ENCODE peak calls at places on chromosomes 5 and 9, in eight cellular contexts. G is HepG2, W is A549, Y is HL-60, F is HCT116, T is GM12878, Q is GM23338, H is K562. N is an unnamed sample.

GRCh38 chr5:9498541-9499497 is 47.1 kb downstream of the SEMA5A start:
- DNase-seq in Y (no peak), Q (peak), F (no peak), W (peak), T (no peak), G (peak), H (peak), N (no peak)

GRCh38 chr5:3394877-3395599 is 200.6 kb upstream of the IRX1 start:
- DNase-seq in H (no peak), F (no peak), G (no peak), W (no peak), T (no peak), Q (no peak), Y (no peak), N (no peak)

GRCh38 chr9:31137850-31138160 is 1246.6 kb upstream of the ACO1 start:
- DNase-seq in T (no peak), F (no peak), Q (no peak), W (no peak), H (no peak), Y (no peak), G (no peak), N (no peak)

GRCh38 chr9:97747201-97747965 is 50.2 kb upstream of the XPA start:
- DNase-seq in T (no peak), H (no peak), W (no peak), Q (peak), G (no peak), Y (no peak), F (no peak), N (no peak)

GRCh38 chr5:124883686-124884085 is 137.2 kb upstream of the ZNF608 start:
- DNase-seq in G (no peak), T (no peak), W (no peak), H (no peak), F (no peak), Y (no peak), Q (no peak), N (no peak)

GRCh38 chr9:137323531-137324331 is 21.7 kb upstream of the NRARP start:
- DNase-seq in W (no peak), F (no peak), Q (no peak), H (no peak), Y (no peak), T (no peak), G (no peak), N (no peak)

GRCh38 chr5:9513825-9514224 is 32.0 kb downstream of the SEMA5A start:
- DNase-seq in G (no peak), F (no peak), Y (no peak), H (no peak), T (no peak), W (no peak), Q (peak), N (no peak)

GRCh38 chr5:135877570-135878155 is 18.0 kb downstream of the IL9 start:
- DNase-seq in W (no peak), H (no peak), F (no peak), Y (no peak), G (no peak), T (no peak), Q (no peak), N (no peak)

GRCh38 chr9:13109781-13110180 is 169.7 kb downstream of the MPDZ start:
- DNase-seq in H (no peak), W (no peak), G (no peak), T (no peak), Q (no peak), F (no peak), Y (no peak), N (no peak)

GRCh38 chr9:33165263-33166151 is 1.6 kb downstream of the B4GALT1 start:
- DNase-seq in T (peak), Q (no peak), Y (peak), G (peak), H (peak), W (peak), F (no peak), N (no peak)

GRCh38 chr5:129003232-129003631 is 37.9 kb downstream of the SLC27A6 start:
- DNase-seq in G (no peak), Y (no peak), T (no peak), F (no peak), W (no peak), Q (peak), H (no peak), N (no peak)

GRCh38 chr5:146079695-146080361 is 25.5 kb downstream of the PLAC8L1 start:
- DNase-seq in W (no peak), T (peak), Y (peak), Q (no peak), G (no peak), F (peak), H (no peak), N (no peak)

GRCh38 chr9:135757356-135757755 is 55.4 kb downstream of the KCNT1 start:
- DNase-seq in T (no peak), H (no peak), Q (no peak), F (no peak), Y (no peak), W (no peak), G (no peak), N (no peak)

GRCh38 chr5:72268753-72269410 is 51.2 kb downstream of the MRPS27 start:
- DNase-seq in W (peak), F (peak), T (no peak), H (peak), Q (peak), G (peak), Y (no peak), N (no peak)

GRCh38 chr9:123401879-123402513 is 46.0 kb downstream of the CRB2 start:
- DNase-seq in G (peak), T (no peak), F (peak), Q (peak), Y (no peak), W (peak), H (peak), N (peak)

GRCh38 chr5:9776525-9776924 is 146.4 kb upstream of the TAS2R1 start:
- DNase-seq in W (no peak), Y (no peak), G (no peak), F (no peak), Q (no peak), H (no peak), T (no peak), N (no peak)

GRCh38 chr5:138386290-138386689 is 33.8 kb downstream of the KDM3B start:
- DNase-seq in Y (no peak), W (no peak), G (no peak), T (no peak), F (no peak), Q (no peak), H (no peak), N (no peak)

GRCh38 chr9:104794070-104794469 is 30.1 kb downstream of the NIPSNAP3B start:
- DNase-seq in T (no peak), H (no peak), F (no peak), G (no peak), Y (no peak), W (no peak), Q (no peak), N (no peak)

GRCh38 chr9:5994486-5994885 is 20.9 kb downstream of the RANBP6 start:
- DNase-seq in H (no peak), Y (no peak), T (no peak), G (no peak), Q (no peak), W (no peak), F (no peak), N (no peak)

GRCh38 chr5:15452030-15452429 is 48.0 kb upstream of the FBXL7 start:
- DNase-seq in Q (no peak), F (no peak), Y (no peak), G (no peak), T (no peak), H (no peak), W (no peak), N (no peak)

GRCh38 chr5:22649076-22649475 is 204.1 kb downstream of the CDH12 start:
- DNase-seq in G (no peak), Y (no peak), W (no peak), H (no peak), Q (no peak), T (no peak), F (no peak), N (no peak)

GRCh38 chr5:59616413-59616812 is 277.1 kb downstream of the PDE4D start:
- DNase-seq in G (no peak), Q (no peak), Y (no peak), W (no peak), T (no peak), H (no peak), F (no peak), N (no peak)

GRCh38 chr9:117783828-117784227 is 79.6 kb downstream of the TLR4 start:
- DNase-seq in G (no peak), Q (peak), T (peak), F (no peak), Y (peak), W (no peak), H (no peak), N (no peak)

GRCh38 chr5:73764586-73764985 is 138.6 kb downstream of the ARHGEF28 start:
- DNase-seq in G (peak), H (no peak), T (no peak), F (no peak), Q (no peak), Y (no peak), W (peak), N (peak)

GRCh38 chr5:150595466-150596031 is 44.9 kb upstream of the SYNPO start:
- DNase-seq in Y (no peak), G (no peak), F (no peak), Q (no peak), W (no peak), T (no peak), H (peak), N (no peak)

GRCh38 chr9:70419546-70420266 is 5.2 kb upstream of the KLF9 start:
- DNase-seq in H (peak), F (peak), Q (peak), Y (peak), W (peak), G (peak), T (peak), N (peak)

GRCh38 chr5:39169081-39169480 is 50.3 kb downstream of the FYB1 start:
- DNase-seq in G (no peak), F (no peak), T (no peak), H (no peak), Y (no peak), W (no peak), Q (no peak), N (no peak)

GRCh38 chr9:93596399-93596798 is 20.0 kb downstream of the PHF2 start:
- DNase-seq in W (no peak), T (no peak), H (no peak), Q (no peak), Y (no peak), F (no peak), G (no peak), N (no peak)

GRCh38 chr9:35051069-35051967 is 21.1 kb downstream of the VCP start:
- DNase-seq in H (peak), G (peak), Y (no peak), W (peak), F (peak), T (no peak), Q (peak), N (peak)

GRCh38 chr5:111930905-111931461 is 174.0 kb upstream of the NREP start:
- DNase-seq in G (no peak), F (no peak), Q (no peak), H (no peak), T (no peak), Y (peak), W (no peak), N (no peak)

GRCh38 chr9:114284316-114285060 is 38.4 kb upstream of the ORM1 start:
- DNase-seq in T (no peak), W (no peak), H (no peak), Q (no peak), Y (no peak), F (no peak), G (no peak), N (no peak)

GRCh38 chr9:83933804-83934203 is 12.6 kb upstream of the KIF27 start:
- DNase-seq in Q (no peak), F (no peak), H (no peak), W (peak), Y (peak), T (no peak), G (no peak), N (no peak)

GRCh38 chr9:68508547-68508946 is 32.1 kb downstream of the TMEM252 start:
- DNase-seq in Q (no peak), H (peak), F (no peak), G (no peak), W (no peak), Y (no peak), T (no peak), N (no peak)

GRCh38 chr5:43335681-43336080 is 22.5 kb upstream of the HMGCS1 start:
- DNase-seq in G (no peak), T (no peak), F (no peak), W (no peak), Y (no peak), Q (no peak), H (no peak), N (no peak)

GRCh38 chr5:144203750-144204596 is 33.3 kb downstream of the KCTD16 start:
- DNase-seq in Y (no peak), T (no peak), G (peak), H (peak), Q (peak), W (peak), F (peak), N (peak)

DNA sequence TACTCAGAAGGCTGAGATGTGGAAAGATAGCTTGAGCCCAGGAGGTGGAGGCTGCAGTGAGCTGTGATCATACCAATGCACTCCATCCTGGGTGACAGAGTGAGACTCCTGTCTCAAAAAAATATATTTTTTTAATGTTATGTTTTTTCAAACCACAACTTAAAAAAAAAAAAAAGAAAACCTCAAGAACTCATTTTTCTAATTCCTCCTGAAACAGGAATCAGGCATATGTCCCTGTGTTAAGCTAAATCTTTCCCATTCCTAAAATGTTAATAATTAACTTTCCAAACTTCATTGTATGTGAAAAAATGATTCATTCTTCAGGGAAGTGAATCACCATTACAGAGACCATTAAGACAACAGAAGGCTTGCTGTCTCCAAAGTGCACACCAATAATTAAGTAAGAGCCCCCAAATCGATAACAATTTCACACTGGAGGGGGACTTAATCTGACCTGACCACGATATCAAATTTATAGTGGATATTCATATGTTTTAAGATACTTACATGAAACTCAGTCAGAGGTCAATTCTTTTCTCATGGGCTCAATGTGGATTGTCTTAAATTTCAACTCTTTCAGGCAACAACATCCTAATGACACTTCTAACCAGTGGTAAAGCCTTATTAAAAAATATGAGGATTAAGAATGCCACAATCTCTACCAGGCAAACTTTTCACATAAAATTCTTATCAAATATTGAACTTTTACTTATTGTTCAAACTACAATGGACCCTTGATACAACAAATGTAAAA is 5.2 kb downstream of the CEMIP2 start:
- DNase-seq in H (no peak), G (peak), Q (no peak), F (no peak), Y (no peak), T (no peak), W (peak), N (no peak)
- H3K4me3 ChIP-seq in H (no peak), G (peak), Q (no peak), F (no peak), Y (no peak), T (no peak), W (peak), N (no peak)

GRCh38 chr9:127977877-127978647 is 2.7 kb downstream of the EEIG1 start:
- DNase-seq in H (peak), G (no peak), Q (peak), W (peak), Y (no peak), T (no peak), F (no peak), N (no peak)

GRCh38 chr9:127980056-127980705 is 608 bp downstream of the EEIG1 start:
- DNase-seq in T (no peak), H (peak), Y (peak), Q (peak), F (no peak), W (no peak), G (no peak), N (no peak)

GRCh38 chr9:127979015-127979332 is 1.8 kb downstream of the EEIG1 start:
- DNase-seq in F (no peak), G (no peak), Y (no peak), Q (no peak), H (no peak), W (no peak), T (no peak), N (no peak)

GRCh38 chr9:127980706-127981558 is at the start of gene EEIG1:
- DNase-seq in F (peak), T (no peak), Y (peak), H (peak), W (peak), Q (peak), G (peak), N (no peak)

DNA sequence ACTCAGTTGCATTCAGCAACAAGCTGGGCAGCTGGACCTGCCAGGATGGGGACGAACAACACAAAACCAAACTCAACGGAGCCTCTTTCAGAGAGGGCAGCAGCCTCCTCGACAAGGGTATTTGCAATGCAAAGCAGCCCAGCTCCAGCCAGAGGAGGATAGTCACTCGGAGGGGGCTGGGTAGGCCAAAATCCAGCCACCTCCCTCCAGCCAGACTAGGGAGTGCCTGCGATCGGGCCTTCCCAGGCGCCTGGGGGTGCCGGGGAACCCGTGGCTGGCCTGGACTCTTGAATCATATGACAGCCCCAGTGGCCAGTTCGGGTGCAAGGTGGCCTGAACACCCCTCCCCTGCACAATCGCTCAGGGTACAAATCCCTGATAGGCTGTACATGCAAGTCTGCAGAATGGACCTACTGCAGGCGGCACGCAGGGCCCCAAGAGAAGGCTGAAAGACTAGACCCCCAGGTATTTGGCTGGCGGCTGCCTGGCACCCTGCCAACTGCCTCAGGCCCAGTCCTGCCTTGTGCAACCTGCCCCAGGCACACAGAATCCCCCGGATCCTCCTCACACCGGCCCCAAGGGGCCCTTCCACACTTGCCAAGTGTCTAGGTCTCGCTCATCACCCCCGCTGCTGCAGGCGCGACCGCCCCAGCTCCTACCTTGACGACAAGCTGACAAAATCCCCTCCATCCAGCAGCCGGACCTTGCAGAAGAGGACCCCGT is 1.3 kb downstream of the EEIG1 start:
- DNase-seq in H (peak), T (no peak), F (no peak), Q (peak), W (peak), G (peak), Y (no peak), N (no peak)
- TF ChIP-seq REST in H (no peak), T (no peak), F (no peak), Q (no peak), W (no peak), G (no peak), Y (no peak), N (no peak)

GRCh38 chr5:95760291-95761191 is 29.4 kb downstream of the RHOBTB3 start:
- DNase-seq in H (no peak), Y (peak), G (peak), Q (no peak), W (peak), F (no peak), T (peak), N (no peak)
- H3K4me3 ChIP-seq in H (no peak), Y (peak), G (peak), Q (no peak), W (peak), F (no peak), T (peak), N (no peak)

GRCh38 chr9:92463989-92464388 is 18.3 kb downstream of the ASPN start:
- DNase-seq in G (no peak), F (no peak), Y (no peak), H (no peak), W (peak), T (no peak), Q (no peak), N (no peak)
- TF ChIP-seq REST in G (no peak), F (no peak), Y (no peak), H (no peak), W (no peak), T (no peak), Q (no peak), N (no peak)